ENCODE peak calls at places on chromosomes 16 and 17, in eight cellular contexts. Q, N, K, U, B, E, P and V are unnamed samples.

GRCh38 chr16:73126453-73126853 is 78.5 kb upstream of the ZFHX3 start:
- DNase-seq in B (peak; percentile 62), U (peak; percentile 59), N (peak; percentile 19), P (peak; percentile 68), Q (no peak), K (no peak), E (peak; percentile 61), V (no peak)

GRCh38 chr16:28538733-28539596 is at the start of gene NUPR1:
- DNase-seq in K (peak; percentile 99), Q (no peak), U (peak; percentile 96), E (peak; percentile 97), B (peak; percentile 99), P (peak; percentile 99), N (peak; percentile 85), V (peak; percentile 94)

GRCh38 chr16:49930841-49931240 is 74.9 kb upstream of the ZNF423 start:
- DNase-seq in K (no peak), N (no peak), U (no peak), E (no peak), Q (no peak), B (no peak), P (no peak), V (no peak)

GRCh38 chr17:80599546-80600305 is 55.1 kb downstream of the RPTOR start:
- DNase-seq in P (no peak), E (no peak), K (no peak), N (peak; percentile 69), U (no peak), B (no peak), Q (no peak), V (no peak)

GRCh38 chr16:6602401-6602800 is 730.2 kb upstream of the RBFOX1 start:
- DNase-seq in K (no peak), E (no peak), P (no peak), B (no peak), U (no peak), Q (no peak), N (no peak), V (no peak)

GRCh38 chr17:81092518-81093095 is 57.7 kb downstream of the BAIAP2 start:
- DNase-seq in K (no peak), E (no peak), B (no peak), U (no peak), Q (no peak), P (no peak), N (no peak), V (peak; percentile 80)

GRCh38 chr17:81426676-81427445 is 31.6 kb downstream of the BAHCC1 start:
- DNase-seq in N (no peak), P (no peak), U (peak; percentile 49), B (peak; percentile 69), K (no peak), E (no peak), Q (no peak), V (peak; percentile 69)

GRCh38 chr16:85458952-85459351 is 154.2 kb upstream of the GSE1 start:
- DNase-seq in K (no peak), N (no peak), U (no peak), B (no peak), Q (no peak), E (no peak), P (no peak), V (no peak)

GRCh38 chr17:75723201-75723930 is 2.1 kb downstream of the ITGB4 start:
- DNase-seq in Q (no peak), B (no peak), K (peak; percentile 65), N (no peak), E (no peak), U (no peak), P (no peak), V (no peak)

GRCh38 chr17:60442271-60443201 is 20.2 kb downstream of the CHCT1 start:
- DNase-seq in P (no peak), K (no peak), Q (no peak), N (no peak), B (no peak), U (no peak), E (peak; percentile 63), V (no peak)

GRCh38 chr17:58516644-58517377 is 2.4 kb upstream of the MTMR4 start:
- DNase-seq in U (no peak), P (no peak), N (no peak), B (no peak), E (no peak), K (no peak), Q (no peak), V (no peak)

GRCh38 chr17:37700881-37701280 is 44.0 kb downstream of the HNF1B start:
- DNase-seq in K (no peak), P (no peak), E (peak; percentile 36), Q (no peak), N (no peak), B (no peak), U (peak; percentile 42), V (no peak)

GRCh38 chr16:71448274-71448866 is 6.5 kb upstream of the TLE7 start:
- DNase-seq in E (no peak), P (no peak), N (no peak), K (no peak), U (no peak), Q (no peak), B (no peak), V (no peak)
- H3K9me3 ChIP-seq in E (peaks cover 78% of the 10 kb centered on the region), P (no peaks in the 10 kb centered on the region), N (peaks cover 97% of the 10 kb centered on the region), K (peaks cover 13% of the 10 kb centered on the region), U (peaks cover 19% of the 10 kb centered on the region), Q (peaks cover 62% of the 10 kb centered on the region), B (peaks cover 64% of the 10 kb centered on the region), V (peaks cover 56% of the 10 kb centered on the region)

GRCh38 chr17:78798695-78799559 is 16.9 kb upstream of the CYTH1 start:
- DNase-seq in P (no peak), E (peak; percentile 13), U (no peak), N (peak; percentile 45), Q (no peak), B (no peak), K (peak; percentile 32), V (no peak)
- TF ChIP-seq POLR2A in P (no peak), E (no peak), U (no peak), N (peak; percentile 3), Q (no peak), B (no peak), K (no peak), V (no peak)

GRCh38 chr17:12815642-12816141 is 26.4 kb downstream of the ARHGAP44 start:
- DNase-seq in U (no peak), K (no peak), B (no peak), E (no peak), Q (no peak), P (no peak), N (no peak), V (no peak)

DNA sequence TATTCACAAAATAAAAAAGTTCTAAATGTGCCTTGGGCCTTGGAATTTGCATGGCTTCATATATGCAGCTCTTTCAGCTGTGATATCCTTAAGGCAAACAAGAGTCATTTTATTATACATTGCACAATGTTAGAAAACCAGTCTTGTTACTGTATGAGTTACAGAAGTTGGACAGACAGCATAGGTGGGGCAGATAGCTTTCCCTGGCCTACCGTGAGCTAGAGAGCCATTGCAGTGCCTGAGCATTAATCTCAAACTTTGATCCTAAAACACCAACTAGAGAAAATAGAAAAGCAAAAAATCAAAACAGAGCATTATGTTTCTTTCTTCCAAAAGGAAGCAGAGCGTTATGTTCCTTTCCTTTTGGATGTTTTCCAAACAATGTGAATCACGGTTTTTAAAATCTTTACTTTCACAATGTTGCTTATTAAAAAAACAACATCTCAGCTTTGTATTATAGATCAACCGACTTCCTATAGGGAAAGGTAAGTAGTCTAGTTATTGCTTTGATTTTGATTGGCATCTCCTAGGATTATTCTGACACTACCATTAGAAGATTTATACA is 32.2 kb downstream of the ARHGAP44 start:
- DNase-seq in Q (no peak), N (no peak), B (no peak), P (no peak), K (peak; percentile 16), E (peak; percentile 5), U (no peak), V (peak; percentile 28)
- H3K4me3 ChIP-seq in Q (no peak overlapping the region), N (no peak overlapping the region), B (no peak overlapping the region), P (no peak overlapping the region), K (no peak overlapping the region), E (no peak overlapping the region), U (no peak overlapping the region), V (no peak overlapping the region)

GRCh38 chr16:31767267-31767666 is 106.3 kb upstream of the ZNF267 start:
- DNase-seq in N (no peak), Q (no peak), K (no peak), U (no peak), B (no peak), E (no peak), P (no peak), V (no peak)

DNA sequence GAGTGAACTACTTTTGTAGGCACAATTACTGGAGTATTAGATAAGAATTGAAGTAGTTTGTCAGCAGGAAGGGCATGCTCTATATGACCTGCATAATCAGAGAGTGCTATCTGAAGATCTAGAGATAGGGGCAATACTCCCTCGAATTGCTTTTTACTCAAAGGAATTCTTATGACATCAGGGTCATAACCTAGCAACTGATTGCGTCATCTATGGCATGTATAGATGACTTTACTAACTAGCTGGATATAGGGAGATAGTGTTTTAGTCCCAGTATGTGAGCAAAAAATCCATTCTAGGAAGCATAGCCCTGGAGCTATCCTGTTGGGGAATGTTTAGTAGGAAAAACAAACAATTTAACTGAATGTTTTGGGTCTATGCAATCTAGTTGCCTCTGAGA is 109.5 kb upstream of the ZNF267 start:
- DNase-seq in K (no peak), B (no peak), P (no peak), N (no peak), Q (no peak), U (no peak), E (no peak), V (no peak)
- H3K9me3 ChIP-seq in K (no peaks in the 10 kb centered on the region), B (peaks cover 68% of the 10 kb centered on the region), P (no peaks in the 10 kb centered on the region), N (peaks cover 61% of the 10 kb centered on the region), Q (peaks cover 62% of the 10 kb centered on the region), U (peaks cover 18% of the 10 kb centered on the region), E (peaks cover 38% of the 10 kb centered on the region), V (peaks cover 82% of the 10 kb centered on the region)

DNA sequence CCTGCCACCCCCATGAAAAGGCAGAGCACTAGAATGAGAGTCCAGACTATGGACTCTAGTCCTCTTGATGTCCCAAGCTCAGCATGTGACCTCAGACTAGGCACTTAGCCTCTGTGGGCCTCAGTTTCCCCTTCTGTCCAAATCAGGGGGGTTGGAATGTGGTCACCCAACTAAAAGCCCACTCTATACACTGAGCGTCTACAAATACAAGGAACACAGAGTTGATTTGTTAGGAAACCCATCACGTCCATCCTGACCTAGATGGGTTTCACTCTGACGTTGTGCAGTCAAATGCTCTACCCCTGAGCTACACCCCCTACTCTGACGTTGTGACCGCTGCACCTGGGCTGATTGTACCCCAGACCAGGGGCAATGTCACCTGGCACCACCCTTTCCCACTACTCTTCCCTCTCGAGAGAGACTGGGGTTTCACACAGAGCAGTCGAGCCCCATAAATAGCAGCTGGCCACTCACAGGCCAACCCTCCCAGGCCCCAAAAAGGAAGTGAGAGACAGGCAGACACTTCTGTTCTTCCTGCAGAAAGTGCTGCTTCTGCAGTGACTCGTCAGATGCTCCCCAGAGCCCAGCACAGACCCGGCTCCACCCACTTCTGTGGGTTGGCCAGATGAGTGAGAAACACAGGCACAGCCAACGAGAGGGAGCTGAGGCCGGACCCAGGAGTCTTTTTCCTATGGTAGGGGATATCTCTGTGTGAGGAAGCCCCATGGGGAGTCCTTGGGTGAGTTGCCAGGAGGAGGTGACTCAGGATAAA is 16.1 kb upstream of the TNFRSF13B start:
- DNase-seq in N (peak; percentile 59), B (peak; percentile 61), K (no peak), Q (no peak), E (peak; percentile 75), P (peak; percentile 39), U (peak; percentile 85), V (no peak)
- TF ChIP-seq POLR2A in N (no peak), B (no peak), K (no peak), Q (no peak), E (no peak), P (no peak), U (no peak), V (no peak)

DNA sequence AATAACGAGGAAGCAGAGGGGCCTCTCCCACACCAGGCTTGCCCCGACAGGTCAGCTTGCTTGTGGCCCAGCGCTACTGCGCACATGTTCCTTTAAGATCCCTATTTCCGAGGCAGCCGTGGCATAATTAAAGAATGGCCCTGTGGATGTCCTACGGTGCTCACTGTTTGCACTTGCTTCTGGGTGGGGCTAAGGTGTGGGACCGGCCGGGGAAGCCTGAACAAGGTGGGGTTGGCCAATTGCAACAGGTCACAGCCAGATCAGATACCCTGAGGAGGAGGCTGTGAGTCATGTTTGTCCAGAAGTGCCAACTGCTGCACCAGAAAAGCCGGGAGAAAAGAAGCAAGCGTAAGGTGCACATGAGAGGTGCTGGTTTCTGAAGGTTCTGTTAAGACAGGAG is 158.5 kb upstream of the CACNG5 start:
- DNase-seq in N (peak; percentile 92), B (peak; percentile 90), Q (no peak), U (no peak), K (peak; percentile 89), E (no peak), P (no peak), V (no peak)
- H3K4me3 ChIP-seq in N (peak overlapping the region; percentile 6), B (peak overlapping the region; percentile 24), Q (peak overlapping the region; percentile 20), U (no peak overlapping the region), K (peak overlapping the region; percentile 4), E (no peak overlapping the region), P (no peak overlapping the region), V (no peak overlapping the region)